ENCODE peak calls at places on chromosome 10, in eight cellular contexts. Q is ovary, R is IMR-90, P is right lobe of liver, W is suprapubic skin, A is transverse colon, X is body of pancreas, L is uterus. C is an unnamed sample.

GRCh38 chr10:3119796-3120459 is 52.6 kb downstream of the PFKP start:
- DNase-seq in R (peak; percentile 25), X (no peak), L (no peak), Q (no peak), P (no peak), W (no peak), A (no peak), C (no peak)

GRCh38 chr10:4708123-4708759 is 117.8 kb upstream of the AKR1E2 start:
- DNase-seq in A (no peak), X (no peak), R (no peak), P (no peak), L (no peak), Q (no peak), W (no peak), C (no peak)

GRCh38 chr10:6416892-6417512 is 163.1 kb downstream of the PRKCQ start:
- DNase-seq in X (no peak), L (no peak), W (no peak), A (no peak), Q (no peak), P (no peak), R (peak; percentile 57), C (no peak)

GRCh38 chr10:29119374-29119773 is 169.5 kb upstream of the LYZL1 start:
- DNase-seq in A (peak; percentile 72), Q (peak; percentile 45), L (peak; percentile 27), R (peak; percentile 18), P (peak; percentile 51), X (peak; percentile 43), W (no peak), C (no peak)

GRCh38 chr10:124342136-124342820 is 76.4 kb downstream of the OAT start:
- DNase-seq in X (no peak), Q (no peak), A (no peak), L (no peak), W (peak; percentile 52), P (peak; percentile 37), R (no peak), C (no peak)

GRCh38 chr10:776772-777171 is 87.3 kb upstream of the DIP2C start:
- DNase-seq in P (no peak), W (no peak), R (no peak), A (no peak), Q (no peak), L (no peak), X (no peak), C (no peak)

GRCh38 chr10:66788142-66788541 is 137.7 kb upstream of the LRRTM3 start:
- DNase-seq in A (no peak), Q (no peak), X (no peak), W (no peak), P (no peak), L (no peak), R (no peak), C (no peak)

GRCh38 chr10:113216068-113216467 is 266.0 kb downstream of the TCF7L2 start:
- DNase-seq in P (no peak), A (no peak), L (no peak), X (no peak), Q (no peak), R (no peak), W (no peak), C (no peak)

GRCh38 chr10:72834183-72834825 is 59.2 kb upstream of the OIT3 start:
- DNase-seq in Q (peak; percentile 30), W (no peak), R (peak; percentile 76), L (peak; percentile 62), A (no peak), P (no peak), X (peak; percentile 45), C (peak; percentile 32)

GRCh38 chr10:43254881-43255643 is 11.8 kb downstream of the RASGEF1A start:
- DNase-seq in L (peak; percentile 14), W (no peak), Q (no peak), P (no peak), R (no peak), X (peak; percentile 11), A (no peak), C (peak; percentile 7)

GRCh38 chr10:110993024-110993693 is 73.8 kb downstream of the SHOC2 start:
- DNase-seq in P (no peak), Q (no peak), W (no peak), A (no peak), L (no peak), R (peak; percentile 91), X (no peak), C (no peak)

GRCh38 chr10:24209421-24209770 is 458 bp downstream of the KIAA1217 start:
- DNase-seq in Q (no peak), A (no peak), L (no peak), P (no peak), X (no peak), R (peak; percentile 44), W (no peak), C (no peak)

GRCh38 chr10:60446070-60446833 is 56.6 kb upstream of the ANK3 start:
- DNase-seq in X (no peak), A (no peak), Q (no peak), R (no peak), W (no peak), P (no peak), L (no peak), C (no peak)

GRCh38 chr10:29735628-29736324 is 101.0 kb upstream of the SVIL start:
- DNase-seq in R (peak; percentile 67), A (peak; percentile 92), P (peak; percentile 91), L (peak; percentile 90), Q (peak; percentile 89), X (peak; percentile 89), W (peak; percentile 91), C (peak; percentile 89)

GRCh38 chr10:34670101-34670500 is 145.0 kb downstream of the PARD3 start:
- DNase-seq in P (no peak), Q (no peak), A (no peak), L (no peak), R (no peak), W (no peak), X (no peak), C (peak; percentile 64)

GRCh38 chr10:86335257-86335656 is 31.3 kb downstream of the GRID1 start:
- DNase-seq in P (no peak), X (no peak), W (no peak), L (no peak), A (no peak), R (no peak), Q (no peak), C (no peak)

GRCh38 chr10:132237396-132237795 is 50.6 kb downstream of the DPYSL4 start:
- DNase-seq in A (no peak), P (no peak), L (no peak), R (no peak), W (no peak), X (no peak), Q (no peak), C (no peak)

GRCh38 chr10:58152698-58153263 is 114.9 kb downstream of the IPMK start:
- DNase-seq in W (no peak), P (peak; percentile 53), A (peak; percentile 35), L (peak; percentile 13), Q (no peak), R (peak; percentile 53), X (peak; percentile 32), C (no peak)

GRCh38 chr10:129993621-129994020 is 29.5 kb upstream of the EBF3 start:
- DNase-seq in Q (no peak), R (peak; percentile 56), X (no peak), P (no peak), W (no peak), L (no peak), A (no peak), C (no peak)

GRCh38 chr10:78065616-78066410 is 32.1 kb downstream of the RPS24 start:
- DNase-seq in W (no peak), L (no peak), R (no peak), X (peak; percentile 16), P (no peak), Q (no peak), A (peak; percentile 88), C (no peak)

GRCh38 chr10:120505866-120506265 is 48.8 kb downstream of the PLPP4 start:
- DNase-seq in A (no peak), P (no peak), R (no peak), W (no peak), Q (no peak), L (no peak), X (no peak), C (no peak)

GRCh38 chr10:20877986-20878979 is 18.8 kb downstream of the NEBL start:
- DNase-seq in W (no peak), Q (no peak), P (no peak), L (no peak), X (no peak), A (no peak), R (no peak), C (no peak)

DNA sequence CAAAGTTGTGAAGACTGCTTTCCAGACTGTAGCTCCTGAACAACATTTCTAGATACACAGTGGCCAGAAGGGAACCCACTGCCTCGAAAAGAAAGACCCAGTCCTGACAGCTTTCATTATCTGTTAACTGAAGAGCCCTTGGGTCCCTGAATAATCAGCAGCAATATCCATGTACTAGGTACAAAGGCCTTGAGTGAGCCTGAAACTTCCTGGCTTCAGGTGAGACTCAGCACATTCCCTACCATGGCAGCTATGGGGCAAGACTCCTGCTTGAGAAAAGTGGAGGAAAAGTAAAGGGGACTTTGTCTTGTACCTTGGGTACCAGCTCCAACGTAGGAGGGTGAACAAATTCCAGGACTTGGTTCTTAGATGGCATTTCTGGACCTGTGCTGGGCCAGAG is 92.8 kb downstream of the SIRT1 start:
- DNase-seq in P (no peak), L (no peak), A (no peak), X (no peak), W (no peak), R (no peak), Q (no peak), C (no peak)
- TF ChIP-seq CTCF in P (no peak), L (no peak), A (no peak), X (no peak), W (no peak), R (no peak), Q (no peak), C (no peak)

DNA sequence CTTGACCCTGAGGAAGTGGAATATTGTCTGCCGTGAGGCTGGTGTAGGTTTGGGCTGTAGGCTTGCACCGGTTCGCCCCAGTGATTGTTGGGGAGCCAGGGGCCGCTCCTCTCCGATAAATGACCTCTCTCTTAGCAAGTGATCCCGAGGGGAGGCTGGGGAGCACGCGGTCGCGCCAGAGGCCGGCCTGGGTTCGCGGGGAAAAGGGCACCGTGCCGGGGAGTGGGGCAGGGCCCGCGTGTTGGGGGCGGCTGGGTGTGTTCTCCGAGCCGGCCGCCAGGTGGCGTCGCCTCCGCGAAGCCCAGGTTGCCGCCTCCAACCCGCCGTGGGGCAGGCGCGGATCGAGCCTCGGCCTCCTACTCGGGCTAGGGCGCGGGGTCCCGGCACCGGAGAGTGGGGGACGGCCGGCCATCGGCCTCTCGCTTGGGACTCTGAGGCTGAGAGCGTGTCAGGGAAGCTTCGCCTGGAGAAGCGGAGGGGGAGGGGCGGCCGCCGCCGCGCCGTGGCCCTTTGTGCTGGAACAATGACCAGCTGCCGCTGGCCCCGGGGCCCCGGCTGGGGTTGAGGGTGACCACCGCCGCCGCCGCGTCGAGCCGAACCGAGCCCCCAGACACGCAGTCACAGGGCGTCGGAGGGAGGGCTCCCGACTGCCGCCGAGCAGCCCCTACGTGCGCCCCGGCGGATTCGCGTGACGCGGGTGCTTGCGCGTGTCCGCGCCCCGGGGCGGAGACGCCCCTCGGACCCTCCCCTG is 442 bp upstream of the LZTS2 start:
- DNase-seq in W (peak; percentile 89), P (peak; percentile 83), A (peak; percentile 84), X (peak; percentile 81), L (peak; percentile 77), Q (peak; percentile 87), R (peak; percentile 75), C (peak; percentile 61)
- TF ChIP-seq POLR2A in W (peak; percentile 86), P (peak; percentile 81), A (peak; percentile 76), X (peak; percentile 74), L (peak; percentile 99), Q (peak; percentile 97), R (peak; percentile 87), C (peak; percentile 92)

GRCh38 chr10:33022090-33022489 is 64.1 kb upstream of the ITGB1 start:
- DNase-seq in X (no peak), R (no peak), W (no peak), P (no peak), A (no peak), Q (no peak), L (no peak), C (no peak)
- H3K4me3 ChIP-seq in X (no peak overlapping the region), R (no peak overlapping the region), W (no peak overlapping the region), P (no peak overlapping the region), A (no peak overlapping the region), Q (no peak overlapping the region), L (no peak overlapping the region), C (no peak overlapping the region)

GRCh38 chr10:70935125-70935625 is 46.8 kb upstream of the PCBD1 start:
- DNase-seq in L (no peak), Q (no peak), R (no peak), X (no peak), W (no peak), P (no peak), A (no peak), C (no peak)
- TF ChIP-seq CTCF in L (no peak), Q (no peak), R (no peak), X (no peak), W (no peak), P (no peak), A (no peak), C (no peak)

C was measured in gastrocnemius medialis.